ENCODE peak calls at places on chromosome 10, in seven cellular contexts. W, C, T, K, L, B and O are unnamed samples.

GRCh38 chr10:30630571-30630970 is 1.0 kb upstream of the LYZL2 start:
- DNase-seq in C (no peak), T (no peak), K (no peak), L (no peak), W (no peak), B (no peak), O (no peak)

GRCh38 chr10:42896735-42897134 is 114.1 kb downstream of the BMS1 start:
- DNase-seq in C (no peak), T (no peak), K (no peak), L (no peak), W (no peak), B (no peak), O (no peak)

GRCh38 chr10:118870467-118871243 is 115.9 kb upstream of the CACUL1 start:
- DNase-seq in C (no peak), T (peak), K (no peak), B (peak), W (peak), L (no peak), O (peak)

GRCh38 chr10:84356951-84357350 is 28.6 kb downstream of the CCSER2 start:
- DNase-seq in T (no peak), B (no peak), L (no peak), W (no peak), C (no peak), K (no peak), O (no peak)

GRCh38 chr10:7199152-7199760 is 211.6 kb downstream of the SFMBT2 start:
- DNase-seq in B (no peak), L (no peak), K (no peak), W (no peak), T (no peak), C (no peak), O (peak)

GRCh38 chr10:100859204-100859763 is 53.5 kb upstream of the SLF2 start:
- DNase-seq in K (no peak), C (no peak), T (peak), W (no peak), L (no peak), B (no peak), O (no peak)

GRCh38 chr10:110414563-110415309 is 83.0 kb upstream of the DUSP5 start:
- DNase-seq in T (no peak), C (no peak), K (peak), W (no peak), B (no peak), L (no peak), O (no peak)

GRCh38 chr10:61119573-61119972 is 175.6 kb upstream of the RHOBTB1 start:
- DNase-seq in W (no peak), L (no peak), T (no peak), C (no peak), B (no peak), K (no peak), O (no peak)